ENCODE peak calls at places on chromosomes 1 and 21, in seven cellular contexts. Q, U, M, X, B, Z and E are unnamed samples.

GRCh38 chr1:156898151-156898550 is 4.6 kb downstream of the PEAR1 start:
- DNase-seq in Q (no peak), U (no peak), X (no peak), B (peak), Z (peak), M (no peak), E (peak)

GRCh38 chr1:160032165-160032827 is 506 bp upstream of the PIGM start:
- DNase-seq in Z (no peak), Q (no peak), U (no peak), X (no peak), M (no peak), B (no peak), E (peak)

GRCh38 chr1:178540646-178541045 is 27.7 kb downstream of the TEX35 start:
- DNase-seq in B (no peak), X (no peak), Z (no peak), U (no peak), Q (no peak), M (peak), E (peak)

GRCh38 chr1:31705080-31705866 is 1.5 kb upstream of the COL16A1 start:
- DNase-seq in X (peak), M (no peak), Q (peak), U (no peak), Z (peak), B (no peak), E (peak)

GRCh38 chr1:229184066-229184465 is 86.8 kb upstream of the RAB4A start:
- DNase-seq in Z (no peak), U (no peak), Q (no peak), X (no peak), B (no peak), M (no peak), E (no peak)

GRCh38 chr1:13965770-13966398 is 265.9 kb downstream of the PRDM2 start:
- DNase-seq in X (no peak), Q (no peak), B (peak), U (no peak), Z (peak), M (peak), E (peak)

GRCh38 chr1:7299329-7299799 is 471.7 kb upstream of the VAMP3 start:
- DNase-seq in M (peak), Q (no peak), U (no peak), B (peak), X (no peak), Z (peak), E (peak)

GRCh38 chr21:31781737-31782136 is 49.8 kb upstream of the SCAF4 start:
- DNase-seq in Q (no peak), M (no peak), U (no peak), B (peak), Z (peak), X (no peak), E (peak)

GRCh38 chr1:198677027-198677426 is 38.2 kb downstream of the PTPRC start:
- DNase-seq in X (no peak), U (no peak), M (no peak), Q (no peak), B (no peak), Z (no peak), E (no peak)

GRCh38 chr1:87115317-87115885 is 201.0 kb downstream of the HS2ST1 start:
- DNase-seq in Q (no peak), Z (no peak), U (no peak), X (no peak), B (no peak), M (peak), E (peak)

GRCh38 chr1:8089535-8090228 is 63.6 kb upstream of the ERRFI1 start:
- DNase-seq in X (no peak), M (no peak), Z (no peak), Q (no peak), B (no peak), U (no peak), E (peak)

GRCh38 chr1:57850572-57850971 is 426.7 kb upstream of the DAB1 start:
- DNase-seq in Z (no peak), M (no peak), Q (no peak), X (no peak), U (no peak), B (no peak), E (no peak)

GRCh38 chr1:53197301-53198205 is 929 bp downstream of the CPT2 start:
- DNase-seq in M (no peak), Q (no peak), B (no peak), Z (no peak), X (no peak), U (no peak), E (no peak)

GRCh38 chr1:27643626-27644368 is 8.8 kb upstream of the FGR start:
- DNase-seq in M (no peak), Q (peak), U (peak), B (no peak), Z (no peak), X (peak), E (peak)

GRCh38 chr1:15584489-15585363 is at the start of gene AGMAT:
- DNase-seq in U (peak), Z (no peak), B (peak), M (no peak), X (peak), Q (peak), E (no peak)

GRCh38 chr1:26110731-26111529 is 694 bp upstream of the PDIK1L start:
- DNase-seq in B (peak), U (peak), Z (peak), X (peak), Q (peak), M (peak), E (peak)

GRCh38 chr21:45640888-45641479 is 2.5 kb upstream of the PCBP3 start:
- DNase-seq in X (no peak), U (no peak), Z (no peak), B (no peak), M (no peak), Q (no peak), E (peak)

GRCh38 chr21:34511787-34512451 is at the start of gene KCNE1:
- DNase-seq in X (no peak), U (no peak), M (no peak), Q (no peak), B (no peak), Z (no peak), E (no peak)

GRCh38 chr1:180083164-180083563 is 71.5 kb upstream of the QSOX1 start:
- DNase-seq in Z (no peak), B (no peak), Q (no peak), X (no peak), U (no peak), M (no peak), E (no peak)

GRCh38 chr1:246705368-246705767 is 18.8 kb upstream of the SCCPDH start:
- DNase-seq in U (no peak), Q (no peak), Z (no peak), X (no peak), B (no peak), M (peak), E (peak)

GRCh38 chr1:229093258-229093540 is 177.7 kb upstream of the RAB4A start:
- DNase-seq in X (no peak), B (no peak), M (no peak), Q (no peak), U (no peak), Z (no peak), E (no peak)

GRCh38 chr1:184194251-184194650 is 142.7 kb downstream of the TSEN15 start:
- DNase-seq in U (no peak), M (no peak), B (no peak), X (no peak), Z (no peak), Q (no peak), E (peak)

GRCh38 chr1:111735858-111736544 is 3.2 kb downstream of the INKA2 start:
- DNase-seq in B (no peak), Z (peak), M (no peak), Q (no peak), X (no peak), U (no peak), E (no peak)

GRCh38 chr1:203287109-203287893 is 18.0 kb upstream of the BTG2 start:
- DNase-seq in U (peak), X (peak), Q (peak), B (peak), M (no peak), Z (peak), E (no peak)

GRCh38 chr1:203454986-203455471 is 20.6 kb upstream of the PRELP start:
- DNase-seq in M (no peak), X (no peak), Z (no peak), B (no peak), Q (no peak), U (no peak), E (no peak)

GRCh38 chr1:28815533-28815932 is 3.6 kb downstream of the OPRD1 start:
- DNase-seq in X (no peak), Q (no peak), U (no peak), M (no peak), Z (no peak), B (no peak), E (no peak)

GRCh38 chr1:202580604-202581003 is 129.7 kb downstream of the SYT2 start:
- DNase-seq in X (no peak), Q (no peak), M (no peak), Z (no peak), B (no peak), U (no peak), E (no peak)

GRCh38 chr1:101484896-101485412 is 248.1 kb downstream of the S1PR1 start:
- DNase-seq in B (no peak), Q (no peak), Z (no peak), X (no peak), M (no peak), U (no peak), E (no peak)

GRCh38 chr1:62417351-62417999 is 19.4 kb upstream of the USP1 start:
- DNase-seq in M (no peak), X (no peak), Q (no peak), B (no peak), Z (no peak), U (no peak), E (no peak)

GRCh38 chr1:42951588-42951987 is 7.1 kb downstream of the SLC2A1 start:
- DNase-seq in Z (no peak), U (no peak), M (no peak), X (no peak), B (no peak), Q (no peak), E (no peak)

GRCh38 chr1:203839081-203839480 is 22.3 kb upstream of the SNRPE start:
- DNase-seq in U (no peak), Z (no peak), X (no peak), M (peak), Q (no peak), B (no peak), E (peak)

GRCh38 chr1:114234408-114235119 is 80.9 kb upstream of the SYT6 start:
- DNase-seq in Z (no peak), M (no peak), X (no peak), U (no peak), Q (no peak), B (no peak), E (no peak)

GRCh38 chr1:229025576-229025975 is 245.3 kb upstream of the RAB4A start:
- DNase-seq in Q (no peak), Z (no peak), B (no peak), X (no peak), M (no peak), U (no peak), E (no peak)

GRCh38 chr1:25871704-25872494 is 3.6 kb downstream of the PAQR7 start:
- DNase-seq in X (no peak), U (no peak), M (no peak), B (peak), Z (no peak), Q (no peak), E (no peak)

GRCh38 chr1:3207217-3207848 is 138.3 kb downstream of the PRDM16 start:
- DNase-seq in B (no peak), X (no peak), U (no peak), Z (no peak), M (no peak), Q (no peak), E (no peak)

GRCh38 chr1:75092141-75092540 is 42.0 kb upstream of the LHX8 start:
- DNase-seq in Q (no peak), Z (no peak), M (no peak), U (no peak), B (no peak), X (no peak), E (no peak)